ENCODE peak calls at places on chromosomes 11 and 22, in five cellular contexts. L is GM19239; H is effector memory CD4-positive, alpha-beta T cell; Z is A172; S is iris pigment epithelial cell. U is an unnamed sample.
A peak's percentile ranks its signal among the peaks of the same experiment; 100 is the strongest.

GRCh38 chr11:73710964-73711363 is 49.9 kb downstream of the RAB6A start:
- DNase-seq in H (no peak), L (no peak), S (no peak), Z (no peak), U (no peak)

GRCh38 chr11:134358165-134358852 is 26.5 kb downstream of the GLB1L2 start:
- DNase-seq in S (no peak), Z (no peak), H (no peak), L (no peak), U (no peak)

GRCh38 chr11:112694813-112695212 is 266.4 kb upstream of the NCAM1 start:
- DNase-seq in L (no peak), Z (peak; percentile 55), H (no peak), S (peak; percentile 17), U (no peak)

GRCh38 chr11:17883946-17884345 is 128.9 kb downstream of the SERGEF start:
- DNase-seq in H (no peak), Z (no peak), S (no peak), L (no peak), U (no peak)

GRCh38 chr22:37164535-37164887 is 14.8 kb upstream of the IL2RB start:
- DNase-seq in L (peak; percentile 31), Z (no peak), S (no peak), H (no peak), U (no peak)

GRCh38 chr11:72352859-72353551 is 81.3 kb downstream of the CLPB start:
- DNase-seq in Z (no peak), H (no peak), S (peak; percentile 84), L (peak; percentile 28), U (peak; percentile 51)

GRCh38 chr11:69328231-69328630 is 34.3 kb downstream of the MYEOV start:
- DNase-seq in L (no peak), H (no peak), S (no peak), Z (no peak), U (no peak)

GRCh38 chr11:1829039-1829820 is 5.6 kb upstream of the SYT8 start:
- DNase-seq in Z (peak; percentile 95), S (peak; percentile 49), L (no peak), H (no peak), U (no peak)

GRCh38 chr11:66835762-66836405 is 7.4 kb upstream of the RCE1 start:
- DNase-seq in L (no peak), Z (no peak), S (peak; percentile 67), H (no peak), U (no peak)

GRCh38 chr11:14618060-14618459 is 25.5 kb upstream of the PDE3B start:
- DNase-seq in H (no peak), L (no peak), Z (no peak), S (no peak), U (no peak)

GRCh38 chr11:48148749-48149148 is 67.9 kb upstream of the OR4B1 start:
- DNase-seq in Z (no peak), H (no peak), S (peak; percentile 54), L (no peak), U (no peak)

GRCh38 chr11:92357344-92357743 is 132.7 kb downstream of the FAT3 start:
- DNase-seq in H (no peak), L (no peak), Z (no peak), S (no peak), U (no peak)

GRCh38 chr11:2451336-2451735 is 6.5 kb downstream of the KCNQ1 start:
- DNase-seq in H (no peak), S (no peak), L (no peak), Z (no peak), U (no peak)

GRCh38 chr11:27696112-27696511 is 4.1 kb downstream of the BDNF start:
- DNase-seq in L (no peak), S (peak; percentile 48), H (no peak), Z (no peak), U (no peak)

GRCh38 chr22:19325296-19325950 is 33.9 kb upstream of the CLTCL1 start:
- DNase-seq in S (peak; percentile 78), H (no peak), L (no peak), Z (peak; percentile 1), U (no peak)

GRCh38 chr11:44955019-44955738 is 4.5 kb upstream of the TP53I11 start:
- DNase-seq in H (no peak), S (peak; percentile 88), Z (peak; percentile 93), L (no peak), U (no peak)

GRCh38 chr11:26777276-26777939 is 55.5 kb upstream of the SLC5A12 start:
- DNase-seq in H (no peak), L (no peak), Z (no peak), S (no peak), U (no peak)

GRCh38 chr11:63841554-63841953 is 2.6 kb downstream of the MARK2 start:
- DNase-seq in L (no peak), H (no peak), S (peak; percentile 45), Z (peak; percentile 19), U (no peak)

GRCh38 chr11:120792306-120792705 is 231.6 kb upstream of the TBCEL start:
- DNase-seq in Z (no peak), H (no peak), S (no peak), L (no peak), U (no peak)

GRCh38 chr11:17939542-17939941 is 73.3 kb downstream of the SERGEF start:
- DNase-seq in H (no peak), L (no peak), S (no peak), Z (no peak), U (no peak)

GRCh38 chr11:85955531-85955930 is 100.3 kb downstream of the CCDC83 start:
- DNase-seq in L (no peak), S (peak; percentile 79), H (no peak), Z (peak; percentile 29), U (no peak)

GRCh38 chr22:20922141-20922751 is 5.0 kb downstream of the CRKL start:
- DNase-seq in Z (no peak), H (no peak), L (no peak), S (no peak), U (no peak)

GRCh38 chr22:40654522-40655167 is 18.1 kb upstream of the MRTFA start:
- DNase-seq in Z (peak; percentile 52), S (peak; percentile 67), H (no peak), L (no peak), U (no peak)

GRCh38 chr22:42978453-42979103 is 36.4 kb downstream of the PACSIN2 start:
- DNase-seq in L (no peak), S (no peak), Z (peak; percentile 40), H (no peak), U (no peak)

GRCh38 chr11:19633276-19633675 is 79.4 kb upstream of the NAV2 start:
- DNase-seq in H (no peak), Z (no peak), S (peak; percentile 36), L (no peak), U (no peak)

GRCh38 chr11:116644948-116645305 is 127.9 kb downstream of the BUD13 start:
- DNase-seq in L (no peak), Z (no peak), H (no peak), S (no peak), U (no peak)

GRCh38 chr11:92932023-92932422 is 37.4 kb upstream of the MTNR1B start:
- DNase-seq in L (no peak), S (peak; percentile 32), H (no peak), Z (peak; percentile 11), U (no peak)

GRCh38 chr11:41044747-41045146 is 414.7 kb downstream of the LRRC4C start:
- DNase-seq in H (no peak), S (no peak), L (no peak), Z (no peak), U (no peak)

GRCh38 chr11:79430280-79430679 is 10.6 kb downstream of the TENM4 start:
- DNase-seq in L (no peak), Z (no peak), S (no peak), H (no peak), U (no peak)

GRCh38 chr22:29230916-29231875 is 25.5 kb downstream of the EMID1 start:
- DNase-seq in Z (no peak), S (no peak), L (no peak), H (no peak), U (no peak)

GRCh38 chr22:19767427-19768380 is 7.1 kb downstream of the TBX1 start:
- DNase-seq in H (no peak), Z (no peak), S (no peak), L (no peak), U (no peak)

GRCh38 chr11:17786824-17787525 is 52.4 kb downstream of the KCNC1 start:
- DNase-seq in Z (peak; percentile 66), S (peak; percentile 91), L (no peak), H (no peak), U (no peak)

GRCh38 chr11:34305095-34305692 is 52.6 kb downstream of the ABTB2 start:
- DNase-seq in Z (no peak), L (no peak), S (peak; percentile 64), H (no peak), U (no peak)

GRCh38 chr22:17878970-17879369 is 104.7 kb upstream of the BID start:
- DNase-seq in H (no peak), L (no peak), Z (no peak), S (no peak), U (no peak)

GRCh38 chr11:120184946-120185677 is 25.7 kb upstream of the OAF start:
- DNase-seq in H (no peak), L (no peak), S (peak; percentile 54), Z (no peak), U (no peak)

GRCh38 chr11:64874841-64875240 is 3.6 kb downstream of the EHD1 start:
- DNase-seq in Z (no peak), H (no peak), L (no peak), S (no peak), U (no peak)

GRCh38 chr11:121328213-121328966 is 35.8 kb downstream of the SC5D start:
- DNase-seq in Z (no peak), H (no peak), S (no peak), L (no peak), U (no peak)

GRCh38 chr11:26949846-26950245 is 44.1 kb upstream of the FIBIN start:
- DNase-seq in L (no peak), S (peak; percentile 80), H (no peak), Z (no peak), U (no peak)

GRCh38 chr11:28526406-28526751 is 418.2 kb downstream of the METTL15 start:
- DNase-seq in Z (no peak), L (no peak), H (no peak), S (peak; percentile 24), U (no peak)